ENCODE peak calls at places on chromosomes 5 and 9, in four cellular contexts. W is H1, S is IMR-90, Y is neuronal stem cell. Z is an unnamed sample.

GRCh38 chr9:122614362-122614761 is at the start of gene OR1Q1:
- DNase-seq in S (no peak), W (no peak), Y (no peak), Z (no peak)

GRCh38 chr5:128213340-128213739 is 129.8 kb downstream of the SLC12A2 start:
- DNase-seq in W (peak; percentile 61), S (peak; percentile 77), Y (peak; percentile 62), Z (peak; percentile 64)

GRCh38 chr9:91778031-91778430 is 172.0 kb downstream of the ROR2 start:
- DNase-seq in Y (no peak), W (no peak), S (peak; percentile 29), Z (peak; percentile 33)

GRCh38 chr9:116153765-116154333 is at the start of gene PAPPA:
- DNase-seq in Y (no peak), W (peak; percentile 53), S (no peak), Z (no peak)

GRCh38 chr9:977361-978116 is 1.1 kb downstream of the DMRT3 start:
- DNase-seq in W (peak; percentile 65), S (no peak), Y (no peak), Z (no peak)

GRCh38 chr9:37464426-37465248 is 613 bp downstream of the ZBTB5 start:
- DNase-seq in S (peak; percentile 63), W (peak; percentile 93), Y (no peak), Z (peak; percentile 90)

GRCh38 chr9:22045423-22045822 is 36.3 kb upstream of the CDKN2B start:
- DNase-seq in S (no peak), W (no peak), Y (no peak), Z (no peak)

GRCh38 chr9:129632460-129632859 is 6.5 kb downstream of the NTMT1 start:
- DNase-seq in S (peak; percentile 50), W (no peak), Y (no peak), Z (no peak)

GRCh38 chr5:43017438-43017820 is 22.7 kb downstream of the ANXA2R start:
- DNase-seq in Y (no peak), W (no peak), S (peak; percentile 55), Z (peak; percentile 70)

GRCh38 chr5:141512390-141513020 is 23.6 kb downstream of the PCDHGC5 start:
- DNase-seq in W (peak; percentile 99), Y (peak; percentile 65), S (peak; percentile 54), Z (peak; percentile 65)

GRCh38 chr5:123705741-123706140 is 193.8 kb downstream of the CSNK1G3 start:
- DNase-seq in S (peak; percentile 66), Y (no peak), W (no peak), Z (no peak)

GRCh38 chr9:124007157-124007460 is 4.5 kb upstream of the LHX2 start:
- DNase-seq in S (no peak), W (peak; percentile 47), Y (peak; percentile 29), Z (no peak)

GRCh38 chr5:113058269-113058668 is 81.7 kb downstream of the DCP2 start:
- DNase-seq in Y (no peak), S (no peak), W (no peak), Z (no peak)

GRCh38 chr9:18976368-18977238 is 56.4 kb downstream of the SAXO1 start:
- DNase-seq in Y (no peak), S (peak; percentile 92), W (no peak), Z (peak; percentile 72)

GRCh38 chr9:131609116-131609830 is 64.0 kb downstream of the PRRT1B start:
- DNase-seq in S (peak; percentile 74), W (no peak), Y (no peak), Z (peak; percentile 68)

GRCh38 chr5:67011422-67011821 is 185.2 kb downstream of the CD180 start:
- DNase-seq in S (no peak), Y (no peak), W (no peak), Z (no peak)

GRCh38 chr5:176743136-176743827 is 67.1 kb upstream of the UNC5A start:
- DNase-seq in S (no peak), Y (no peak), W (peak; percentile 78), Z (no peak)

GRCh38 chr5:137808503-137809135 is 54.5 kb upstream of the HNRNPA0 start:
- DNase-seq in S (no peak), W (no peak), Y (no peak), Z (no peak)

GRCh38 chr5:171801-172331 is 19.4 kb upstream of the LRRC14B start:
- DNase-seq in Y (no peak), S (no peak), W (peak; percentile 33), Z (no peak)

GRCh38 chr9:15103321-15103720 is 193.1 kb upstream of the FREM1 start:
- DNase-seq in S (no peak), W (no peak), Y (no peak), Z (no peak)

GRCh38 chr9:38619556-38620447 is 594 bp downstream of the ANKRD18A start:
- DNase-seq in W (peak; percentile 63), S (no peak), Y (no peak), Z (no peak)

GRCh38 chr9:74887041-74887980 is at the start of gene TRPM6:
- DNase-seq in Y (peak; percentile 29), S (peak; percentile 56), W (peak; percentile 73), Z (peak; percentile 77)

GRCh38 chr9:76572205-76572550 is 113.2 kb downstream of the GCNT1 start:
- DNase-seq in W (no peak), Y (no peak), S (no peak), Z (no peak)

GRCh38 chr5:1056611-1057484 is 48.2 kb downstream of the NKD2 start:
- DNase-seq in S (no peak), W (no peak), Y (no peak), Z (no peak)

GRCh38 chr9:114431003-114431402 is 43.2 kb upstream of the AKNA start:
- DNase-seq in S (no peak), W (no peak), Y (no peak), Z (no peak)

GRCh38 chr5:178327446-178327845 is 94.8 kb upstream of the PHYKPL start:
- DNase-seq in Y (no peak), S (no peak), W (peak; percentile 42), Z (no peak)

GRCh38 chr9:34123682-34124081 is 2.8 kb downstream of the DCAF12 start:
- DNase-seq in W (no peak), S (no peak), Y (no peak), Z (peak; percentile 16)

GRCh38 chr9:1979815-1980367 is 35.3 kb upstream of the SMARCA2 start:
- DNase-seq in W (no peak), Y (no peak), S (peak; percentile 49), Z (no peak)

GRCh38 chr9:23598994-23599393 is 227.0 kb downstream of the ELAVL2 start:
- DNase-seq in Y (no peak), S (no peak), W (no peak), Z (no peak)

GRCh38 chr5:14182761-14183160 is 39.6 kb downstream of the TRIO start:
- DNase-seq in Y (no peak), W (no peak), S (no peak), Z (no peak)

GRCh38 chr9:125284855-125285254 is 23.2 kb downstream of the GAPVD1 start:
- DNase-seq in S (no peak), W (no peak), Y (no peak), Z (no peak)

GRCh38 chr9:91427873-91428272 is 4.2 kb upstream of the NFIL3 start:
- DNase-seq in S (peak; percentile 76), W (no peak), Y (no peak), Z (no peak)

GRCh38 chr5:59025734-59026133 is 442.9 kb downstream of the RAB3C start:
- DNase-seq in W (no peak), Y (no peak), S (peak; percentile 41), Z (no peak)

GRCh38 chr9:120856700-120857099 is 14.0 kb upstream of the PSMD5 start:
- DNase-seq in Y (no peak), W (no peak), S (no peak), Z (no peak)

GRCh38 chr5:109719978-109720377 is 30.3 kb downstream of the MAN2A1 start:
- DNase-seq in Y (no peak), W (no peak), S (no peak), Z (no peak)

GRCh38 chr5:81232449-81233079 is 558 bp upstream of the CKMT2 start:
- DNase-seq in W (peak; percentile 53), S (no peak), Y (no peak), Z (peak; percentile 24)

GRCh38 chr5:16567365-16567764 is 49.4 kb downstream of the RETREG1 start:
- DNase-seq in S (no peak), W (no peak), Y (no peak), Z (no peak)

GRCh38 chr5:119356384-119357188 is 767 bp downstream of the TNFAIP8 start:
- DNase-seq in S (no peak), Y (no peak), W (no peak), Z (no peak)
- H3K4me3 ChIP-seq in S (peak overlapping the region; percentile 74), Y (peak overlapping the region; percentile 79), W (peak overlapping the region; percentile 72), Z (peak overlapping the region; percentile 90)

DNA sequence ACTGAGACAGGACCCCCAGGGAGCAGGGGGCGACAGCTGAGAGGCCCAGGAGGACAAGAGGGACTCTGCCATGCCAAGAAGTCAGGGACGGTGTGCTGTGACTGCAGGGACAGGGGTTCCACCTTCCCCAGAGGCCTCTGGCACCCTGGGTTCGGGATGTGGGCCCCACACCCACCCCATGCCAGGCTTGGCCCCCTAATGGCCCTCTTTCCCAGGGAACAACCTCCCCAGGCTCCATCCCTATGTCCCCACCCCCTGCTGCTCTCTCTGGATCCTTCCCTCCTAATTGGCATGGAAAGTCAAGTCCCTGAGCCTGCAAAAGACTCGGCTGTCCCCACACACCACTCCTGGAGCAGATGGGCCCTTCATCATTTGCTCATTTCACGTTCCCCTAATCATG is 109.3 kb downstream of the VAV2 start:
- DNase-seq in W (no peak), S (no peak), Y (no peak), Z (no peak)
- H3K14ac ChIP-seq in W (no peak overlapping the region), S (no peak overlapping the region), Y (no peak overlapping the region), Z (no peak overlapping the region)

GRCh38 chr5:134225780-134226440 is at the start of gene PPP2CA:
- DNase-seq in S (peak; percentile 98), Y (peak; percentile 98), W (peak; percentile 99), Z (peak; percentile 98)
- H3K23ac ChIP-seq in S (peak within 1 kb of the TSS; percentile 91), Y (peak within 1 kb of the TSS; percentile 99), W (no peak within 1 kb of the TSS), Z (peak within 1 kb of the TSS; percentile 100)

GRCh38 chr9:96617439-96618185 is 2.0 kb downstream of the CDC14B start:
- DNase-seq in S (no peak), Y (no peak), W (no peak), Z (peak; percentile 21)

GRCh38 chr9:96619491-96620154 is at the start of gene CDC14B:
- DNase-seq in Y (peak; percentile 88), S (peak; percentile 90), W (peak; percentile 96), Z (peak; percentile 91)

GRCh38 chr9:96619109-96619435 is 571 bp downstream of the CDC14B start:
- DNase-seq in Y (no peak), W (no peak), S (no peak), Z (no peak)

GRCh38 chr9:96616817-96617438 is 2.7 kb downstream of the CDC14B start:
- DNase-seq in W (no peak), Y (no peak), S (no peak), Z (no peak)

DNA sequence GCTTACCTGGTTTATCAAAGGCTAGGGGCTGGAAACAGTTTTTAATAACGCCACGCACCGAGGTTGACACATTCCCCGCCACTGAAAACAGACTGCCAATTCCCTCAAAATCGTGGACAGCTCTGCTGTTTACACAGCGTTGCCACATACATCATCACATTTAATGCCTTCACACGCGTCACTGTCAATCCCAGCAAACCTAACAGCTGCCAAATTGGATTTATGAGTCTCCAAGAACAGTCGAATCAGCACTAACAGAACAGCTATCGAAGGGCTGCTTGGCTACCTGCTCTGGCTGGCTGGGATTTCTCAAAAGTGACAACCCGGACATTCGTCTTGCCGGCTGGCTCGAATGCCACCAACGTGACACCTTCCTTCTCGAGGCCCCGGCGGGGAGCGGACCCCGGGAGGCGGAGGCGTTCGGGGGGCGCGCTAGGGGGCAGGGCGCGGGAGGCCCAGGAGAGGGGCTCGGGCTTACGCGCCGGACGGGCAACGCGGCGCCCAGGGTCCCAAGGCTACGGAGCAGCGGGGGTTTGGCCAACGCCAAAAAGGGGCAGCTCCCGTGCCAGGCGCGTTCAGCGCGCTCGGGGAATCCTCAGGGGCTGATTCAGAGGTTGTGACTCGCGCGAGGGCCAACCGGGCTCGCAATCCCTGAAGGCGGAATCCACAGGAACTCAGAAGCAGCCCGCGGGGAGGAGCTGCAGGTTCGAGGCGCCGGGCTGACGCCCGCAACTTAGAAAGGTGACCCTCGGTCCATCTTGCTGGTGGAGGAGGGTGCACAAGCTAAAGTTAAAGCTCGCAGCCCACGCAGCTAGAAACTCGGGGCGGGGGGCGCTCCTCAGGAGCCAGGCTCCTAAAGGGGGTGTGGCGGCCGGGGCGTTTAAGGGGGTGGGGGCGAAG is 1.2 kb downstream of the CDC14B start:
- DNase-seq in W (no peak), S (peak; percentile 54), Y (no peak), Z (peak; percentile 72)
- H3K4me3 ChIP-seq in W (peak overlapping the region; percentile 51), S (peak overlapping the region; percentile 88), Y (peak overlapping the region; percentile 95), Z (peak overlapping the region; percentile 91)

Z was measured in mesenchymal stem cell.